ENCODE peak calls at places on chromosomes 4 and X, in four cellular contexts. J is HepG2, S is GM12878, U is K562. D is an unnamed sample.
A peak's percentile ranks its signal among the peaks of the same experiment; 100 is the strongest.

GRCh38 chr4:122922877-122923511 is 597 bp upstream of the NUDT6 start:
- DNase-seq in J (peak; percentile 75), S (peak; percentile 53), U (peak; percentile 81), D (peak; percentile 82)

GRCh38 chr4:168551945-168552695 is 55.3 kb downstream of the PALLD start:
- DNase-seq in J (peak; percentile 2), S (no peak), U (no peak), D (no peak)

GRCh38 chrX:153708415-153708814 is 15.8 kb downstream of the BCAP31 start:
- DNase-seq in J (peak; percentile 65), S (no peak), U (peak; percentile 50), D (peak; percentile 73)

GRCh38 chr4:52659016-52659721 is at the start of gene USP46:
- DNase-seq in J (peak; percentile 44), S (no peak), U (peak; percentile 89), D (peak; percentile 68)

GRCh38 chrX:45434231-45434630 is 233.6 kb upstream of the DIPK2B start:
- DNase-seq in J (no peak), S (no peak), U (no peak), D (no peak)

GRCh38 chr4:1079711-1080265 is 33.6 kb downstream of the RNF212 start:
- DNase-seq in J (no peak), S (no peak), U (no peak), D (no peak)

GRCh38 chr4:151184523-151185458 is 85.4 kb downstream of the RPS3A start:
- DNase-seq in J (peak; percentile 9), S (no peak), U (no peak), D (no peak)

GRCh38 chr4:147019061-147019460 is 73.4 kb upstream of the TTC29 start:
- DNase-seq in J (peak; percentile 47), S (no peak), U (peak; percentile 53), D (peak; percentile 74)

GRCh38 chr4:16196482-16197393 is 29.5 kb downstream of the TAPT1 start:
- DNase-seq in J (peak; percentile 4), S (peak; percentile 21), U (no peak), D (no peak)

GRCh38 chr4:149296503-149296902 is 519.1 kb downstream of the IQCM start:
- DNase-seq in J (no peak), S (no peak), U (no peak), D (no peak)

GRCh38 chrX:8484360-8484759 is 19.7 kb downstream of the VCX3B start:
- DNase-seq in J (no peak), S (no peak), U (no peak), D (no peak)

GRCh38 chr4:122576261-122577188 is 44.3 kb downstream of the IL21 start:
- DNase-seq in J (peak; percentile 46), S (no peak), U (peak; percentile 27), D (no peak)

GRCh38 chrX:109773374-109773773 is 40.3 kb upstream of the ACSL4 start:
- DNase-seq in J (no peak), S (no peak), U (no peak), D (no peak)

GRCh38 chrX:15646543-15646942 is 18.1 kb downstream of the CLTRN start:
- DNase-seq in J (no peak), S (no peak), U (no peak), D (no peak)
- TF ChIP-seq NR2C2 in J (no peak), S (no peak), U (no peak), D (no peak)

GRCh38 chr4:30001628-30002027 is 718.5 kb upstream of the PCDH7 start:
- DNase-seq in J (no peak), S (no peak), U (no peak), D (no peak)
- TF ChIP-seq ETV6 in J (no peak), S (no peak), U (no peak), D (no peak)

GRCh38 chr4:20217521-20217920 is 34.2 kb upstream of the SLIT2 start:
- DNase-seq in J (no peak), S (no peak), U (no peak), D (no peak)

GRCh38 chr4:20217951-20218350 is 33.8 kb upstream of the SLIT2 start:
- DNase-seq in J (no peak), S (no peak), U (no peak), D (no peak)

GRCh38 chr4:20219526-20219925 is 32.2 kb upstream of the SLIT2 start:
- DNase-seq in J (no peak), S (no peak), U (no peak), D (no peak)
- TF ChIP-seq ATF2 in J (no peak), S (no peak), U (no peak), D (no peak)

GRCh38 chr4:108980455-108981239 is 217.8 kb upstream of the ETNPPL start:
- DNase-seq in J (no peak), S (no peak), U (no peak), D (no peak)

GRCh38 chr4:108979754-108980153 is 216.9 kb upstream of the ETNPPL start:
- DNase-seq in J (no peak), S (no peak), U (no peak), D (no peak)

GRCh38 chr4:108982359-108982758 is 219.5 kb upstream of the ETNPPL start:
- DNase-seq in J (no peak), S (no peak), U (no peak), D (no peak)

GRCh38 chr4:108978066-108978465 is 215.2 kb upstream of the ETNPPL start:
- DNase-seq in J (no peak), S (no peak), U (no peak), D (no peak)

DNA sequence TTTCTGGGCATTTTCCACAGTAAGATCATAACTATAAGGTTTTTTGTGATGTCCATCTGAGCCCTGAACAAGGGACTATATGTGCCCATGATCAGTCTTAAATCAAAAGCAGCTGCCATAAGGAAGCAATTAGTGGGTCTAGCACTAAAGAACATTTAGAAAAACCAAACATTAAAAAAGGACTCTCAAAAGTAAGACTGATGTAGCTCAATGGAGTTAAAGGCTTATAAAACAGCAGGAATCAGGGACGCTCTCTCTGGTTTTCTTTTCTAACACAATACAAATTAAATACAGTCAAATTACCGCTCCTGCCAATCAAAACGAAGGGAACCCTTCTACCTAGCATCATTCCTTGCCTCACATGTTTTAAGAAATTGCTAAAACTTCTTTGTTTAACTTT is 219.9 kb upstream of the ETNPPL start:
- DNase-seq in J (no peak), S (no peak), U (no peak), D (no peak)
- TF ChIP-seq NR2C2 in J (no peak), S (no peak), U (no peak), D (no peak)

GRCh38 chrX:54093159-54093558 is 48.9 kb upstream of the PHF8 start:
- DNase-seq in J (no peak), S (no peak), U (no peak), D (no peak)
- TF ChIP-seq ETV6 in J (no peak), S (no peak), U (no peak), D (no peak)

D was measured in WTC11.